ENCODE peak calls at places on chromosomes 7 and 10, in five cellular contexts. E is memory B cell; W is Calu3; N is stimulated activated CD8-positive, alpha-beta memory T cell treated with anti-CD3 and anti-CD28 coated beads, Interleukin-12 subunit alpha, Interleukin-12 subunit beta, amount 100 ng/mL, for 4 hours; P is AG04449. O is an unnamed sample.

GRCh38 chr10:30737931-30738391 is 108.4 kb upstream of the LYZL2 start:
- DNase-seq in W (no peak), E (no peak), N (no peak), P (no peak), O (no peak)

GRCh38 chr10:49083256-49083655 is 32.1 kb downstream of the VSTM4 start:
- DNase-seq in E (no peak), W (no peak), N (no peak), P (no peak), O (no peak)

GRCh38 chr10:12594448-12594944 is 245.1 kb downstream of the CAMK1D start:
- DNase-seq in N (no peak), P (no peak), E (no peak), W (no peak), O (no peak)

GRCh38 chr10:80186364-80187012 is 18.8 kb downstream of the ANXA11 start:
- DNase-seq in P (no peak), N (no peak), E (no peak), W (no peak), O (no peak)

GRCh38 chr10:11697718-11698527 is 44.3 kb upstream of the ECHDC3 start:
- DNase-seq in P (no peak), W (no peak), E (no peak), N (no peak), O (peak)

GRCh38 chr7:152663101-152663740 is 12.7 kb downstream of the XRCC2 start:
- DNase-seq in N (no peak), E (no peak), W (no peak), P (no peak), O (no peak)

GRCh38 chr10:27474741-27475140 is 29.4 kb upstream of the RAB18 start:
- DNase-seq in P (no peak), E (no peak), N (no peak), W (no peak), O (no peak)

GRCh38 chr7:14806886-14807285 is 95.7 kb downstream of the DGKB start:
- DNase-seq in W (no peak), N (no peak), P (no peak), E (no peak), O (no peak)

GRCh38 chr7:137449016-137449415 is 105.5 kb upstream of the PTN start:
- DNase-seq in N (no peak), P (no peak), W (no peak), E (no peak), O (no peak)

O was measured in RCC 7860.